ENCODE peak calls at places on chromosome 1, in eight cellular contexts. T, J, M, U, O, S, Z and F are unnamed samples.

GRCh38 chr1:237814319-237814924 is 76.3 kb downstream of the ZP4 start:
- DNase-seq in T (no peak), O (peak; percentile 1), Z (peak; percentile 42), S (no peak), M (no peak), J (no peak), U (no peak), F (no peak)

GRCh38 chr1:170765712-170766330 is 101.9 kb downstream of the PRRX1 start:
- DNase-seq in J (no peak), O (no peak), Z (peak; percentile 11), M (no peak), S (no peak), U (no peak), T (no peak), F (peak; percentile 65)

GRCh38 chr1:14842891-14843290 is 244.4 kb downstream of the KAZN start:
- DNase-seq in S (no peak), O (no peak), Z (no peak), U (no peak), J (no peak), M (no peak), T (no peak), F (no peak)

GRCh38 chr1:15775706-15776105 is 17.1 kb downstream of the FBLIM1 start:
- DNase-seq in Z (no peak), J (no peak), U (no peak), S (no peak), O (no peak), M (no peak), T (no peak), F (no peak)

GRCh38 chr1:215082532-215083407 is at the start of gene KCNK2:
- DNase-seq in O (no peak), U (no peak), T (no peak), J (no peak), S (peak; percentile 65), M (peak; percentile 61), Z (no peak), F (no peak)

GRCh38 chr1:28602536-28603439 is 10.7 kb downstream of the RAB42 start:
- DNase-seq in J (no peak), O (peak; percentile 57), U (peak; percentile 30), Z (peak; percentile 82), M (no peak), T (no peak), S (peak; percentile 37), F (peak; percentile 71)

GRCh38 chr1:42179275-42179674 is 14.7 kb upstream of the GUCA2A start:
- DNase-seq in Z (no peak), M (no peak), S (no peak), J (no peak), T (no peak), U (no peak), O (no peak), F (no peak)

GRCh38 chr1:165364432-165365133 is 8.1 kb upstream of the LMX1A start:
- DNase-seq in O (peak; percentile 57), Z (no peak), J (no peak), M (no peak), U (no peak), T (no peak), S (peak; percentile 81), F (no peak)

GRCh38 chr1:109528296-109528695 is 11.4 kb upstream of the GPR61 start:
- DNase-seq in Z (no peak), M (no peak), S (no peak), J (no peak), O (peak; percentile 69), U (no peak), T (no peak), F (no peak)

GRCh38 chr1:239250353-239251035 is 135.9 kb upstream of the CHRM3 start:
- DNase-seq in S (no peak), T (no peak), O (no peak), M (no peak), J (no peak), Z (peak; percentile 40), U (no peak), F (no peak)

GRCh38 chr1:203537806-203538464 is 44.0 kb downstream of the OPTC start:
- DNase-seq in T (no peak), U (no peak), Z (no peak), M (no peak), S (no peak), J (no peak), O (no peak), F (no peak)

GRCh38 chr1:171653796-171654704 is 1.6 kb upstream of the MYOC start:
- DNase-seq in M (no peak), T (no peak), J (no peak), Z (peak; percentile 58), U (no peak), S (no peak), O (no peak), F (no peak)

GRCh38 chr1:213061263-213061662 is 10.2 kb downstream of the RPS6KC1 start:
- DNase-seq in T (no peak), J (no peak), M (no peak), S (no peak), Z (no peak), U (no peak), O (no peak), F (no peak)

GRCh38 chr1:206115791-206116190 is 1.4 kb downstream of the AVPR1B start:
- DNase-seq in T (no peak), M (no peak), U (no peak), S (no peak), Z (no peak), O (no peak), J (no peak), F (no peak)

GRCh38 chr1:30919025-30919881 is 10.7 kb upstream of the SDC3 start:
- DNase-seq in M (peak; percentile 5), J (no peak), U (no peak), O (peak; percentile 9), Z (peak; percentile 71), S (no peak), T (no peak), F (no peak)

GRCh38 chr1:2425875-2426274 is 13.5 kb upstream of the PEX10 start:
- DNase-seq in M (no peak), J (no peak), U (no peak), S (no peak), O (no peak), Z (no peak), T (no peak), F (no peak)

GRCh38 chr1:46643368-46643775 is 24.8 kb downstream of the ATPAF1 start:
- DNase-seq in Z (peak; percentile 85), M (no peak), O (peak; percentile 52), S (peak; percentile 94), U (no peak), T (no peak), J (no peak), F (peak; percentile 99)

GRCh38 chr1:184792450-184792969 is 37.9 kb upstream of the EDEM3 start:
- DNase-seq in U (no peak), Z (peak; percentile 96), J (no peak), O (no peak), S (no peak), T (peak; percentile 9), M (no peak), F (no peak)

GRCh38 chr1:9687120-9687875 is 35.8 kb downstream of the PIK3CD start:
- DNase-seq in Z (peak; percentile 98), S (peak; percentile 58), U (peak; percentile 80), J (peak; percentile 64), M (peak; percentile 87), T (peak; percentile 84), O (no peak), F (peak; percentile 71)

GRCh38 chr1:12152106-12152891 is 14.5 kb upstream of the TNFRSF1B start:
- DNase-seq in S (no peak), Z (no peak), U (no peak), T (no peak), M (no peak), O (no peak), J (no peak), F (no peak)

GRCh38 chr1:109788695-109789521 is 25.2 kb upstream of the EPS8L3 start:
- DNase-seq in T (no peak), S (no peak), Z (no peak), M (peak; percentile 74), O (no peak), U (no peak), J (no peak), F (no peak)

GRCh38 chr1:70353641-70354331 is 736 bp downstream of the ANKRD13C start:
- DNase-seq in Z (peak; percentile 83), M (peak; percentile 92), U (peak; percentile 75), S (peak; percentile 63), J (peak; percentile 31), T (peak; percentile 43), O (no peak), F (no peak)

GRCh38 chr1:21313146-21313885 is 23.1 kb upstream of the ECE1 start:
- DNase-seq in O (no peak), S (no peak), M (no peak), T (no peak), Z (no peak), U (no peak), J (no peak), F (no peak)

GRCh38 chr1:119873166-119874025 is 22.9 kb downstream of the ADAM30 start:
- DNase-seq in S (no peak), T (no peak), Z (peak; percentile 63), J (no peak), O (no peak), M (no peak), U (no peak), F (no peak)

GRCh38 chr1:27972141-27972540 is 12.4 kb downstream of the XKR8 start:
- DNase-seq in U (no peak), T (no peak), J (no peak), Z (no peak), O (no peak), M (no peak), S (no peak), F (no peak)

GRCh38 chr1:17423781-17424245 is 15.7 kb downstream of the RCC2 start:
- DNase-seq in Z (no peak), S (no peak), J (no peak), T (no peak), O (no peak), U (no peak), M (no peak), F (no peak)

GRCh38 chr1:77370588-77371306 is 88.9 kb downstream of the AK5 start:
- DNase-seq in S (no peak), Z (peak; percentile 98), M (no peak), T (no peak), J (no peak), U (peak; percentile 5), O (no peak), F (peak; percentile 48)

GRCh38 chr1:155003766-155004351 is 1.3 kb downstream of the ZBTB7B start:
- DNase-seq in M (peak; percentile 90), J (no peak), O (no peak), Z (peak; percentile 77), T (peak; percentile 30), U (peak; percentile 42), S (no peak), F (no peak)

GRCh38 chr1:183033205-183033604 is 10.0 kb downstream of the LAMC1 start:
- DNase-seq in T (no peak), Z (peak; percentile 85), S (no peak), U (peak; percentile 30), M (no peak), O (no peak), J (no peak), F (no peak)

GRCh38 chr1:83919872-83920271 is 79.1 kb downstream of the TTLL7 start:
- DNase-seq in Z (no peak), J (no peak), O (no peak), T (no peak), M (no peak), S (no peak), U (no peak), F (no peak)